ENCODE peak calls at places on chromosomes 1 and 21, in nine cellular contexts. O is activated CD4-positive, alpha-beta T cell treated with anti-CD3 and anti-CD28 coated beads, Interleukin-2, amount 50 U/mL, for 1 hour; H is dorsolateral prefrontal cortex; P is A549; K is GM12865; G is activated CD8-positive, alpha-beta memory T cell treated with anti-CD3 and anti-CD28 coated beads for 48 hours; R is amniotic stem cell; I is COLO829; T is DMS153. N is an unnamed sample.
A peak's percentile ranks its signal among the peaks of the same experiment; 100 is the strongest.

GRCh38 chr1:36638268-36638667 is 155.6 kb upstream of the CSF3R start:
- DNase-seq in O (no peak), T (no peak), H (no peak), K (no peak), R (no peak), I (peak; percentile 17), P (no peak), G (no peak), N (no peak)

GRCh38 chr1:58573705-58574591 is 3.1 kb downstream of the TACSTD2 start:
- DNase-seq in K (peak; percentile 94), P (no peak), O (peak; percentile 16), I (no peak), G (no peak), H (no peak), T (no peak), R (no peak), N (no peak)

GRCh38 chr21:46413365-46413696 is 45.4 kb upstream of the DIP2A start:
- DNase-seq in K (no peak), G (no peak), I (no peak), T (no peak), P (no peak), R (no peak), O (no peak), H (no peak), N (no peak)

GRCh38 chr1:202282596-202283283 is 59.0 kb downstream of the UBE2T start:
- DNase-seq in I (no peak), T (no peak), K (no peak), P (no peak), H (no peak), R (no peak), G (no peak), O (no peak), N (no peak)

GRCh38 chr1:204285438-204286322 is 71.9 kb upstream of the GOLT1A start:
- DNase-seq in K (no peak), P (no peak), I (no peak), T (peak; percentile 21), G (no peak), R (no peak), O (no peak), H (no peak), N (no peak)

GRCh38 chr1:41683681-41684500 is 199.4 kb upstream of the EDN2 start:
- DNase-seq in T (no peak), I (no peak), O (no peak), P (no peak), G (no peak), K (peak; percentile 49), R (no peak), H (no peak), N (no peak)

GRCh38 chr1:2526824-2527552 is 592 bp upstream of the PANK4 start:
- DNase-seq in P (no peak), I (peak; percentile 14), O (no peak), T (no peak), R (peak; percentile 19), G (peak; percentile 49), K (peak; percentile 81), H (peak; percentile 76), N (no peak)

GRCh38 chr1:47703981-47704596 is 266.2 kb downstream of the FOXD2 start:
- DNase-seq in P (peak; percentile 15), O (no peak), K (no peak), G (no peak), I (no peak), H (no peak), T (peak; percentile 17), R (no peak), N (no peak)

GRCh38 chr1:83100133-83100532 is 898.8 kb downstream of the TTLL7 start:
- DNase-seq in R (no peak), O (no peak), I (no peak), G (no peak), H (no peak), K (no peak), P (no peak), T (no peak), N (no peak)

GRCh38 chr1:167095368-167095767 is 1.5 kb downstream of the STYXL2 start:
- DNase-seq in T (no peak), O (no peak), P (no peak), R (peak; percentile 15), I (peak; percentile 56), K (no peak), H (no peak), G (no peak), N (no peak)

GRCh38 chr1:50257029-50257428 is 148.3 kb downstream of the ELAVL4 start:
- DNase-seq in I (no peak), K (no peak), R (no peak), H (no peak), G (no peak), O (no peak), T (no peak), P (no peak), N (no peak)

GRCh38 chr1:226085675-226086074 is 23.2 kb downstream of the H3-3A start:
- DNase-seq in H (no peak), K (no peak), G (no peak), P (no peak), O (no peak), I (no peak), R (no peak), T (no peak), N (no peak)

GRCh38 chr1:241412646-241413045 is 55.6 kb upstream of the RGS7 start:
- DNase-seq in O (no peak), K (no peak), G (no peak), R (no peak), P (no peak), T (no peak), H (no peak), I (no peak), N (no peak)

GRCh38 chr1:21270086-21270689 is 20.1 kb downstream of the ECE1 start:
- DNase-seq in P (peak; percentile 74), R (no peak), H (peak; percentile 61), O (peak; percentile 87), T (no peak), K (peak; percentile 79), I (peak; percentile 59), G (no peak), N (peak; percentile 88)

GRCh38 chr1:113581323-113581722 is 178.0 kb downstream of the PHTF1 start:
- DNase-seq in P (no peak), H (no peak), K (no peak), I (no peak), G (no peak), R (no peak), T (no peak), O (no peak), N (no peak)

GRCh38 chr1:46489638-46490602 is at the start of gene DMBX1:
- DNase-seq in G (no peak), T (peak; percentile 13), H (no peak), O (peak; percentile 13), I (peak; percentile 36), P (peak; percentile 85), R (no peak), K (peak; percentile 33), N (no peak)

GRCh38 chr1:64850846-64851245 is 106.0 kb downstream of the RAVER2 start:
- DNase-seq in T (no peak), I (no peak), G (no peak), R (no peak), O (no peak), H (no peak), P (no peak), K (no peak), N (no peak)

GRCh38 chr21:25039461-25040380 is 567.6 kb downstream of the MRPL39 start:
- DNase-seq in R (no peak), P (no peak), I (peak; percentile 9), T (no peak), H (no peak), G (no peak), O (no peak), K (peak; percentile 73), N (no peak)

N was measured in CD8-positive, alpha-beta T cell.